ENCODE peak calls at places on chromosomes 13 and 19, in six cellular contexts. L is T47D; A is GM03348; B is NCI-H460; N is activated CD8-positive, alpha-beta T cell treated with anti-CD3 and anti-CD28 coated beads, Interleukin-2, amount 10 ng/mL, durations not matched to agents 7 days and 5 days; D is ELR. H is an unnamed sample.
A peak's percentile ranks its signal among the peaks of the same experiment; 100 is the strongest.

GRCh38 chr19:50361290-50362029 is 4.0 kb downstream of the NAPSA start:
- DNase-seq in L (peak; percentile 62), A (no peak), B (no peak), N (no peak), D (peak; percentile 14), H (no peak)

GRCh38 chr19:55592391-55593090 is 6.8 kb downstream of the FIZ1 start:
- DNase-seq in L (no peak), A (no peak), B (no peak), N (no peak), D (no peak), H (no peak)

GRCh38 chr19:38321646-38322323 is 2.1 kb downstream of the KCNK6 start:
- DNase-seq in L (peak; percentile 73), A (peak; percentile 79), B (no peak), N (no peak), D (no peak), H (no peak)

GRCh38 chr13:90891329-90891728 is 456.2 kb upstream of the MIR17HG start:
- DNase-seq in L (no peak), A (no peak), B (no peak), N (no peak), D (no peak), H (no peak)

GRCh38 chr13:40453666-40454030 is 212.8 kb downstream of the FOXO1 start:
- DNase-seq in L (no peak), A (no peak), B (no peak), N (no peak), D (no peak), H (no peak)

GRCh38 chr19:13396256-13397080 is 109.8 kb downstream of the CACNA1A start:
- DNase-seq in L (peak; percentile 13), A (peak; percentile 61), B (peak; percentile 9), N (peak; percentile 22), D (peak; percentile 85), H (peak; percentile 40)

GRCh38 chr13:109569938-109570711 is 216.3 kb downstream of the IRS2 start:
- DNase-seq in L (peak; percentile 11), A (no peak), B (no peak), N (peak; percentile 81), D (no peak), H (no peak)

GRCh38 chr19:18282021-18282787 is 782 bp upstream of the JUND start:
- DNase-seq in L (peak; percentile 53), A (no peak), B (no peak), N (no peak), D (peak; percentile 72), H (peak; percentile 85)

GRCh38 chr13:90615236-90615635 is 732.3 kb upstream of the MIR17HG start:
- DNase-seq in L (no peak), A (no peak), B (no peak), N (no peak), D (no peak), H (no peak)

GRCh38 chr19:42360787-42361544 is 29.1 kb downstream of the CNFN start:
- DNase-seq in L (no peak), A (no peak), B (no peak), N (no peak), D (peak; percentile 13), H (no peak)

GRCh38 chr13:113009743-113010509 is 40.9 kb downstream of the MCF2L start:
- DNase-seq in L (peak; percentile 69), A (no peak), B (no peak), N (no peak), D (no peak), H (no peak)

GRCh38 chr13:97028441-97029299 is 34.4 kb upstream of the OXGR1 start:
- DNase-seq in L (peak; percentile 68), A (peak; percentile 78), B (peak; percentile 32), N (peak; percentile 51), D (peak; percentile 66), H (peak; percentile 78)

GRCh38 chr19:8242212-8242821 is 33.1 kb downstream of the CERS4 start:
- DNase-seq in L (no peak), A (no peak), B (no peak), N (no peak), D (no peak), H (no peak)

GRCh38 chr13:47661076-47661475 is 340.0 kb downstream of the SUCLA2 start:
- DNase-seq in L (no peak), A (peak; percentile 56), B (no peak), N (no peak), D (peak; percentile 88), H (no peak)

GRCh38 chr13:86085890-86086289 is 286.7 kb upstream of the SLITRK6 start:
- DNase-seq in L (peak; percentile 6), A (no peak), B (peak; percentile 4), N (no peak), D (peak; percentile 49), H (no peak)

GRCh38 chr19:44677019-44677809 is 5.9 kb downstream of the CEACAM19 start:
- DNase-seq in L (peak; percentile 45), A (peak; percentile 44), B (peak; percentile 52), N (no peak), D (peak; percentile 83), H (peak; percentile 57)

GRCh38 chr13:105616313-105617075 is 919.0 kb downstream of the EFNB2 start:
- DNase-seq in L (no peak), A (no peak), B (no peak), N (no peak), D (peak; percentile 1), H (peak; percentile 6)

GRCh38 chr13:29435125-29435911 is 160.2 kb downstream of the SLC7A1 start:
- DNase-seq in L (no peak), A (peak; percentile 83), B (no peak), N (no peak), D (peak; percentile 70), H (no peak)

GRCh38 chr13:51501096-51501495 is 48.3 kb upstream of the INTS6 start:
- DNase-seq in L (peak; percentile 25), A (no peak), B (no peak), N (no peak), D (no peak), H (no peak)

GRCh38 chr13:111789011-111789410 is 277.9 kb upstream of the SOX1 start:
- DNase-seq in L (no peak), A (no peak), B (no peak), N (no peak), D (no peak), H (no peak)

GRCh38 chr13:110774051-110774450 is 60.6 kb downstream of the ING1 start:
- DNase-seq in L (no peak), A (no peak), B (no peak), N (no peak), D (no peak), H (no peak)

GRCh38 chr19:38869160-38869835 is 8.8 kb downstream of the RINL start:
- DNase-seq in L (no peak), A (no peak), B (no peak), N (peak; percentile 55), D (no peak), H (no peak)

GRCh38 chr19:8147579-8147978 is 1.8 kb downstream of the FBN3 start:
- DNase-seq in L (no peak), A (no peak), B (no peak), N (no peak), D (no peak), H (no peak)

GRCh38 chr19:35846038-35846668 is 6.2 kb downstream of the NPHS1 start:
- DNase-seq in L (peak; percentile 50), A (no peak), B (no peak), N (peak; percentile 30), D (no peak), H (no peak)

GRCh38 chr19:2235396-2236284 is 489 bp downstream of the PLEKHJ1 start:
- DNase-seq in L (peak; percentile 22), A (peak; percentile 56), B (no peak), N (no peak), D (peak; percentile 38), H (no peak)

GRCh38 chr13:29110003-29110402 is 289.9 kb downstream of the MTUS2 start:
- DNase-seq in L (no peak), A (no peak), B (no peak), N (no peak), D (peak; percentile 35), H (no peak)

GRCh38 chr19:55486043-55486970 is 1.3 kb downstream of the NAT14 start:
- DNase-seq in L (no peak), A (peak; percentile 48), B (no peak), N (no peak), D (no peak), H (peak; percentile 29)

GRCh38 chr13:110047511-110047910 is 259.4 kb downstream of the COL4A1 start:
- DNase-seq in L (no peak), A (no peak), B (no peak), N (no peak), D (no peak), H (peak; percentile 35)

GRCh38 chr13:113536461-113537110 is 46.1 kb upstream of the DCUN1D2 start:
- DNase-seq in L (no peak), A (no peak), B (no peak), N (no peak), D (no peak), H (no peak)

GRCh38 chr19:9953802-9954542 is 17.7 kb upstream of the OLFM2 start:
- DNase-seq in L (no peak), A (no peak), B (no peak), N (no peak), D (no peak), H (no peak)

GRCh38 chr19:40284501-40285352 is at the start of gene AKT2:
- DNase-seq in L (no peak), A (peak; percentile 76), B (no peak), N (peak; percentile 77), D (peak; percentile 62), H (no peak)

GRCh38 chr19:1567116-1567847 is 843 bp downstream of the MEX3D start:
- DNase-seq in L (no peak), A (peak; percentile 83), B (no peak), N (no peak), D (peak; percentile 57), H (peak; percentile 33)

GRCh38 chr13:32267836-32268439 is 47.2 kb downstream of the ZAR1L start:
- DNase-seq in L (peak; percentile 74), A (peak; percentile 14), B (no peak), N (peak; percentile 65), D (no peak), H (peak; percentile 47)

GRCh38 chr13:109145631-109146030 is 516.2 kb downstream of the MYO16 start:
- DNase-seq in L (peak; percentile 66), A (peak; percentile 82), B (peak; percentile 67), N (peak; percentile 22), D (peak; percentile 83), H (peak; percentile 71)

GRCh38 chr19:49949735-49950589 is 11.0 kb downstream of the SIGLEC11 start:
- DNase-seq in L (no peak), A (no peak), B (no peak), N (no peak), D (no peak), H (no peak)

GRCh38 chr19:14979498-14980255 is at the start of gene SLC1A6:
- DNase-seq in L (no peak), A (no peak), B (no peak), N (no peak), D (no peak), H (no peak)

GRCh38 chr19:47231215-47232054 is 436 bp upstream of the BBC3 start:
- DNase-seq in L (peak; percentile 70), A (peak; percentile 95), B (no peak), N (peak; percentile 92), D (peak; percentile 77), H (peak; percentile 91)

GRCh38 chr19:4386038-4386782 is 14.1 kb downstream of the SH3GL1 start:
- DNase-seq in L (no peak), A (no peak), B (no peak), N (no peak), D (no peak), H (no peak)

GRCh38 chr13:108742681-108743080 is 113.3 kb downstream of the MYO16 start:
- DNase-seq in L (no peak), A (no peak), B (no peak), N (no peak), D (no peak), H (no peak)